ENCODE peak calls at places on chromosome 2, in nine cellular contexts. L is GM12892; Q is GM23248; S is retina; N is endothelial cell of umbilical vein; M is stimulated activated CD4-positive, alpha-beta T cell treated with anti-CD3 and anti-CD28 coated beads, TNF-alpha, amount 100 ng/mL, for 4 hours; O is ACHN; Y is germinal center; R is NCI-H1436. G is an unnamed sample.

GRCh38 chr2:29834036-29834540 is 87.3 kb downstream of the ALK start:
- DNase-seq in L (no peak), O (no peak), Y (no peak), S (peak), R (no peak), N (no peak), Q (no peak), M (no peak), G (no peak)

GRCh38 chr2:236657801-236658200 is 88.2 kb downstream of the ACKR3 start:
- DNase-seq in O (no peak), Y (no peak), M (no peak), L (no peak), N (no peak), S (no peak), Q (no peak), R (no peak), G (no peak)

GRCh38 chr2:34254272-34254882 is 655.3 kb upstream of the FAM98A start:
- DNase-seq in Y (no peak), O (no peak), R (no peak), L (no peak), N (no peak), Q (no peak), M (no peak), S (no peak), G (no peak)

GRCh38 chr2:217691516-217691915 is 311.3 kb downstream of the TNS1 start:
- DNase-seq in N (no peak), Y (no peak), M (no peak), R (no peak), Q (no peak), S (no peak), O (no peak), L (no peak), G (no peak)

GRCh38 chr2:88857274-88857741 is 165.8 kb downstream of the RPIA start:
- DNase-seq in L (no peak), R (no peak), M (no peak), Q (no peak), Y (no peak), O (no peak), N (no peak), S (no peak), G (peak)

GRCh38 chr2:101296314-101296809 is 12.1 kb downstream of the RNF149 start:
- DNase-seq in S (no peak), M (no peak), O (no peak), R (no peak), N (no peak), L (no peak), Q (peak), Y (no peak), G (no peak)

GRCh38 chr2:221994926-221995325 is 303.9 kb downstream of the PAX3 start:
- DNase-seq in N (no peak), Y (no peak), O (no peak), S (no peak), R (no peak), M (no peak), Q (no peak), L (no peak), G (no peak)

GRCh38 chr2:203740741-203741363 is 34.4 kb downstream of the CD28 start:
- DNase-seq in M (peak), L (no peak), S (no peak), R (no peak), N (no peak), Q (peak), Y (no peak), O (no peak), G (no peak)

GRCh38 chr2:180559766-180560165 is 420.6 kb upstream of the UBE2E3 start:
- DNase-seq in L (no peak), M (no peak), O (no peak), S (no peak), N (peak), R (no peak), Q (no peak), Y (no peak), G (no peak)

GRCh38 chr2:11389551-11390528 is 45.4 kb upstream of the ROCK2 start:
- DNase-seq in Q (peak), S (no peak), L (no peak), R (no peak), M (no peak), N (peak), Y (no peak), O (peak), G (no peak)

G was measured in memory B cell.